ENCODE peak calls at places on chromosomes 1 and 21, in seven cellular contexts. D is cardiac muscle cell; Y is T follicular helper cell; W is cardiac fibroblast; R is NCI-H2081 treated with DMSO at 0.1 percent for 48 hours; G is activated CD4-positive, alpha-beta T cell treated with anti-CD3 and anti-CD28 coated beads, Interleukin-2, amount 50 U/mL, for 24 hours; F is NCI-H1417. T is an unnamed sample.

GRCh38 chr1:54300395-54300794 is 100.4 kb downstream of the MRPL37 start:
- DNase-seq in D (no peak), Y (no peak), W (no peak), R (no peak), G (no peak), F (no peak), T (no peak)

GRCh38 chr1:156376146-156376545 is 7.1 kb downstream of the RHBG start:
- DNase-seq in D (peak), Y (no peak), W (peak), R (no peak), G (no peak), F (no peak), T (no peak)

GRCh38 chr1:28761189-28761588 is 24.4 kb downstream of the YTHDF2 start:
- DNase-seq in D (no peak), Y (no peak), W (no peak), R (no peak), G (no peak), F (no peak), T (no peak)

GRCh38 chr1:203548917-203549708 is 55.2 kb downstream of the OPTC start:
- DNase-seq in D (peak), Y (no peak), W (peak), R (no peak), G (no peak), F (no peak), T (no peak)

GRCh38 chr21:34579411-34579810 is 35.5 kb downstream of the RCAN1 start:
- DNase-seq in D (peak), Y (no peak), W (no peak), R (no peak), G (no peak), F (no peak), T (no peak)

GRCh38 chr1:90714521-90714951 is 2.6 kb downstream of the BARHL2 start:
- DNase-seq in D (no peak), Y (no peak), W (no peak), R (no peak), G (no peak), F (no peak), T (no peak)

GRCh38 chr1:207911983-207912760 is 1.2 kb upstream of the CD34 start:
- DNase-seq in D (no peak), Y (no peak), W (no peak), R (no peak), G (no peak), F (no peak), T (no peak)

GRCh38 chr1:40877681-40878080 is 15.5 kb upstream of the CITED4 start:
- DNase-seq in D (peak), Y (no peak), W (peak), R (no peak), G (no peak), F (no peak), T (peak)

GRCh38 chr1:235253219-235253640 is 74.7 kb downstream of the ARID4B start:
- DNase-seq in D (peak), Y (peak), W (peak), R (peak), G (peak), F (peak), T (peak)

GRCh38 chr1:99239690-99240089 is 24.6 kb upstream of the PLPPR4 start:
- DNase-seq in D (no peak), Y (no peak), W (no peak), R (no peak), G (no peak), F (peak), T (no peak)

GRCh38 chr1:18681423-18681835 is 50.8 kb downstream of the PAX7 start:
- DNase-seq in D (peak), Y (no peak), W (peak), R (no peak), G (no peak), F (no peak), T (no peak)

GRCh38 chr1:5993553-5994510 is 1.6 kb upstream of the NPHP4 start:
- DNase-seq in D (no peak), Y (no peak), W (no peak), R (no peak), G (no peak), F (peak), T (no peak)

GRCh38 chr1:247962911-247963588 is 2.0 kb upstream of the OR2AK2 start:
- DNase-seq in D (no peak), Y (no peak), W (no peak), R (no peak), G (no peak), F (no peak), T (no peak)

GRCh38 chr1:153617677-153618076 is 1.6 kb upstream of the S100A14 start:
- DNase-seq in D (no peak), Y (peak), W (no peak), R (no peak), G (no peak), F (peak), T (peak)

GRCh38 chr1:51203121-51203873 is 32.8 kb upstream of the RNF11 start:
- DNase-seq in D (no peak), Y (no peak), W (no peak), R (no peak), G (no peak), F (no peak), T (no peak)

GRCh38 chr1:45213892-45214291 is 7.5 kb upstream of the ZSWIM5 start:
- DNase-seq in D (no peak), Y (no peak), W (no peak), R (no peak), G (no peak), F (no peak), T (no peak)

GRCh38 chr1:66571789-66572188 is 37.8 kb downstream of the SGIP1 start:
- DNase-seq in D (no peak), Y (no peak), W (no peak), R (no peak), G (no peak), F (no peak), T (no peak)

GRCh38 chr1:81470250-81470649 is 330.5 kb upstream of the ADGRL2 start:
- DNase-seq in D (no peak), Y (no peak), W (no peak), R (no peak), G (no peak), F (no peak), T (no peak)

GRCh38 chr1:206467915-206468314 is 2.4 kb upstream of the IKBKE start:
- DNase-seq in D (peak), Y (no peak), W (peak), R (no peak), G (no peak), F (no peak), T (no peak)

GRCh38 chr1:199226163-199226562 is 587.3 kb downstream of the PTPRC start:
- DNase-seq in D (peak), Y (no peak), W (peak), R (no peak), G (peak), F (no peak), T (no peak)

GRCh38 chr21:28099296-28099695 is 893.4 kb downstream of the LTN1 start:
- DNase-seq in D (peak), Y (no peak), W (peak), R (no peak), G (no peak), F (no peak), T (no peak)

GRCh38 chr1:43225168-43225567 is 44.6 kb upstream of the TMEM125 start:
- DNase-seq in D (peak), Y (no peak), W (peak), R (no peak), G (no peak), F (no peak), T (no peak)

GRCh38 chr1:37673920-37674319 is 18.4 kb upstream of the CDCA8 start:
- DNase-seq in D (no peak), Y (peak), W (no peak), R (no peak), G (peak), F (no peak), T (no peak)

GRCh38 chr21:42781150-42781980 is 98.0 kb downstream of the WDR4 start:
- DNase-seq in D (peak), Y (no peak), W (no peak), R (no peak), G (no peak), F (peak), T (no peak)

GRCh38 chr21:44531606-44532128 is 8.3 kb downstream of the KRTAP10-1 start:
- DNase-seq in D (no peak), Y (no peak), W (no peak), R (no peak), G (no peak), F (no peak), T (no peak)

GRCh38 chr1:9884805-9885204 is 25.3 kb downstream of the CTNNBIP1 start:
- DNase-seq in D (no peak), Y (no peak), W (no peak), R (no peak), G (no peak), F (no peak), T (no peak)